ENCODE peak calls at places on chromosomes 5 and 9, in four cellular contexts. E is hepatocyte, H is PC-3, D is HCT116. U is an unnamed sample.

GRCh38 chr9:36136277-36136893 is at the start of gene GLIPR2:
- DNase-seq in E (peak), H (peak), D (peak), U (peak)

GRCh38 chr5:18745591-18745987 is 1111.3 kb downstream of the TAF11L14 start:
- DNase-seq in E (no peak), H (peak), D (no peak), U (peak)

GRCh38 chr5:42586625-42587024 is 163.4 kb downstream of the GHR start:
- DNase-seq in E (no peak), H (no peak), D (no peak), U (no peak)

GRCh38 chr9:115115924-115116323 is 2.0 kb downstream of the TNC start:
- DNase-seq in E (no peak), H (peak), D (peak), U (no peak)

GRCh38 chr9:77910216-77910615 is 121.4 kb downstream of the GNAQ start:
- DNase-seq in E (no peak), H (no peak), D (no peak), U (no peak)

GRCh38 chr5:120806132-120806531 is 342.0 kb downstream of the PRR16 start:
- DNase-seq in E (no peak), H (no peak), D (no peak), U (no peak)

GRCh38 chr5:95697781-95698681 is 15.2 kb upstream of the SPATA9 start:
- DNase-seq in E (peak), H (peak), D (no peak), U (no peak)

GRCh38 chr5:140142802-140143201 is 17.1 kb downstream of the IGIP start:
- DNase-seq in E (peak), H (no peak), D (no peak), U (no peak)

GRCh38 chr5:140145818-140146522 is 20.2 kb downstream of the IGIP start:
- DNase-seq in E (peak), H (peak), D (no peak), U (peak)

GRCh38 chr5:112418412-112419049 is 546 bp downstream of the EPB41L4A start:
- DNase-seq in E (no peak), H (no peak), D (no peak), U (no peak)

GRCh38 chr9:106649664-106650063 is 213.3 kb upstream of the ZNF462 start:
- DNase-seq in E (no peak), H (no peak), D (no peak), U (no peak)

GRCh38 chr5:129541648-129542251 is 81.7 kb downstream of the ADAMTS19 start:
- DNase-seq in E (no peak), H (peak), D (peak), U (peak)

GRCh38 chr5:154190652-154191304 is at the start of gene GALNT10:
- DNase-seq in E (peak), H (peak), D (peak), U (peak)

GRCh38 chr9:131395027-131395744 is 1.3 kb downstream of the PRRC2B start:
- DNase-seq in E (peak), H (peak), D (no peak), U (peak)

DNA sequence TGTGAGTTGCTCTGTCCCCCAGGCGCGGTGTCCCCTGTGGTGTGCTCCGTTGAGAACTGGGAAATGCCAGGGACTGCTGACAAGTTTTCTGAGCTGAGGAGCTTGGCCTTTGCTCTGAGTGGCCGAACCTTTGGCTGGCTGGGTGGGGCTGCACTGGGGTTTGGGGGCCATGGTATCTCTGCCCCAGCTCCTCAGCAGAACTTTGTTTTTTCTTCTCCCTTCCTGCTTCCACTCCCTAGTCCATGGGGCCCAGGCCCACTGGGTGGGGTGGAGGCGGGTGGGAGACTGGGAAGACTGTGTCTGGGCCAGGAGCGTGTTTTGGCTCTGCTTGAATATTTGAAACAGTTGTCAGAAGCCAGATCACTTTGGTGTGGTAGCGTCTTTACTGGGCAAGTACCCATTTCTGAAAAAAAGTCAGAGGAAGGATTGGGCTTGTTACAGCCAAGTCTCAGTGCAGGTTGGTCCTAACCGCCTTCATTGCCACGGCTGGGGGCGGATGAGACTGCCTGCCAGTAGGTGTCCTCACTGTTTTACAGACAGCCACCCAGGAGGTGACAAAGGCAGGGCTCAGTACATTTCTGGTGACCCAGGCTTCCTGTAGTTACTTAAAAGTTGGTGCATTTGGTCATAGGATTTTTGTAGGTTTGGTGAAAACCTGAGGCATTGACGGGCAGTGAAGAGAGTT is 92.7 kb downstream of the DAB2IP start:
- DNase-seq in E (peak), H (peak), D (no peak), U (no peak)
- TF ChIP-seq EZH2phosphoT487 in E (no peak), H (no peak), D (no peak), U (no peak)

DNA sequence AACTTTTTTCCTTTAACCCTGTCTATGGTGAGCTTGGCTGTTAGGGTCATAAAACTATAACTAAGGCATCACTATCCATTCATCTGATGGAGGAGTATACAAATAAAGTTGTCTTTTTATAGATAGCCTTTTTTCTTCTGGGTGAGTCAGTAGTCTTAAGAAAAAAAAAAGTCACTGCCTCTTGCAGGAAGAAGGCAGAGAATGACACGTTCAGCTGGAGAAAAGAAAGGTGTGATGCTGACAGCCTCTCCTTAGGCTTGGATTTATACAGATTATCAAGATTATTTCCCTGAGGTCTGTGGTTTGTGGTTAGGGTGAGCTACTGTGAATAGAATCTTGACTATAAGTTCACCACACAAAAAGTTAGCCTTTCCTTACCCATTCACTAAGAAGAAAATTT is 23.0 kb downstream of the EPB41L4B start:
- DNase-seq in E (no peak), H (peak), D (no peak), U (no peak)
- TF ChIP-seq EZH2phosphoT487 in E (no peak), H (no peak), D (no peak), U (no peak)

DNA sequence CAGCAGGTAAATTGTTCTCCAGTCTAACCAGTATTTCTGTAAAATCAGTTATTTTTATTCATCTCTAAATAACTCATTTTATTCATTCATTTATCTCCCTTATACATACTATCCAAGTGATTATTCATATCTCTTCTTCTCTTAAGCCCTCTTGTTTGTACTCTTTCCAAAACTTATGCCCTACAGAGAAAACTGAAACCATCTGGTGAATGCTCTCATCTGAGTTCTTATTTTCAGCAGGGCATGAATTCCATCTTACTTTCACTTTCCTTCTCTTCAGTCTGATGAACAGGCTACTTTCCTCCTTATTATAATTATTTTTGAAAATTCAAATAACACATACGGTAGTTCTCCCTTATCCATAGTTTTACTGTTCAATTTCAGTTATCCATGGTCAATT is 97.3 kb downstream of the SLC44A1 start:
- DNase-seq in E (no peak), H (no peak), D (no peak), U (peak)
- TF ChIP-seq EZH2phosphoT487 in E (no peak), H (no peak), D (no peak), U (no peak)

GRCh38 chr5:87347841-87348240 is 64.9 kb downstream of the CCNH start:
- DNase-seq in E (no peak), H (no peak), D (no peak), U (no peak)

GRCh38 chr5:87347272-87347671 is 65.5 kb downstream of the CCNH start:
- DNase-seq in E (no peak), H (no peak), D (no peak), U (peak)
- TF ChIP-seq EZH2phosphoT487 in E (no peak), H (no peak), D (no peak), U (no peak)

GRCh38 chr9:108444400-108445358 is 411.1 kb downstream of the ACTL7B start:
- DNase-seq in E (peak), H (peak), D (peak), U (no peak)
- TF ChIP-seq EZH2phosphoT487 in E (no peak), H (no peak), D (no peak), U (no peak)

DNA sequence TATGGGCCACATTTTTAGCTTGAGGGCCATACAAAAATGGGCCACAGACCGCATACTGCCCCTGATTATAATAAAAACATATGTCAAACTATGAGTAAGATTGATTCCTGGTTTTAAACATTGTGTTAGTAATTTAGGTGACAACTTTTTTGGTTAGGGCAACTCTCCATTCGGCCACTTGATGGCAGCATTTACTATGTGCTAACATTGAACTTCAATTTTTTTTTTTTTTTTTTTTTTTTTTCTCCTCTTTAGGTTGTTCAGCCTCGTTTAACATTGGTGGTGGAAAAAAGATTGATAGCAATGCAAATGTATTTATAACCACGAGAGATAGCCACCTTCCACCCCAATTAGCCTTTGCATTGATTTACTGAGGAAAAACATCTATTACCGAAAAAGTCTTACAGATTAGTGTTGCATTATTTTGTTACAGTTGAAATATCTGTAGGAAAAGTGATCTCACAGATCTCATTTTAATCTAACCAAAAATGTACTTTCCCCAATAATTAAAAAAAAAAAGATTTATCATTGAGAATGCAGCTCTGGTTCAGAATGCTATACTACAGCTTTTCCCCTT is 159.1 kb downstream of the CSNK1G3 start:
- DNase-seq in E (peak), H (peak), D (peak), U (peak)
- TF ChIP-seq EZH2phosphoT487 in E (no peak), H (no peak), D (no peak), U (no peak)